ENCODE peak calls at places on chromosomes 12 and 14, in five cellular contexts. A is ELF-1; P is activated naive CD4-positive, alpha-beta T cell treated with Interleukin-2 at 50 U/mL for 16 hours; I is EL; E is coronary artery. Y is an unnamed sample.

GRCh38 chr14:38948576-38948975 is 154.5 kb downstream of the SEC23A start:
- DNase-seq in I (no peak), P (no peak), A (no peak), E (no peak), Y (no peak)

GRCh38 chr14:56650075-56650474 is 70.5 kb downstream of the TMEM260 start:
- DNase-seq in P (no peak), I (no peak), A (no peak), E (no peak), Y (peak)

GRCh38 chr14:69328765-69329164 is 68.8 kb downstream of the GALNT16 start:
- DNase-seq in I (no peak), A (no peak), E (no peak), P (no peak), Y (no peak)

GRCh38 chr12:1832801-1833595 is 12.6 kb downstream of the LRTM2 start:
- DNase-seq in E (no peak), P (no peak), A (no peak), I (no peak), Y (peak)

GRCh38 chr12:120121766-120122293 is 5.3 kb upstream of the RAB35 start:
- DNase-seq in I (no peak), P (peak), A (no peak), E (no peak), Y (no peak)

GRCh38 chr14:100979780-100980179 is 76.3 kb upstream of the RTL1 start:
- DNase-seq in E (no peak), A (no peak), P (no peak), I (peak), Y (no peak)

GRCh38 chr12:109736552-109737108 is 23.0 kb downstream of the FAM222A start:
- DNase-seq in I (peak), P (no peak), E (no peak), A (peak), Y (peak)

GRCh38 chr12:124609041-124609984 is 41.9 kb upstream of the NCOR2 start:
- DNase-seq in A (peak), E (no peak), I (no peak), P (peak), Y (peak)

GRCh38 chr14:29671034-29671433 is 256.6 kb downstream of the PRKD1 start:
- DNase-seq in I (peak), E (no peak), A (no peak), P (no peak), Y (no peak)

GRCh38 chr12:16155938-16156337 is 121.5 kb downstream of the SLC15A5 start:
- DNase-seq in I (no peak), A (no peak), E (no peak), P (no peak), Y (no peak)

GRCh38 chr12:123384318-123384993 is 524 bp downstream of the KMT5A start:
- DNase-seq in A (peak), E (peak), P (no peak), I (peak), Y (no peak)

GRCh38 chr12:127311695-127312364 is 955.1 kb upstream of the TMEM132C start:
- DNase-seq in E (no peak), I (no peak), A (no peak), P (no peak), Y (no peak)